ENCODE peak calls at places on chromosomes 2 and 18, in six cellular contexts. One of them, this sample, is unnamed.

GRCh38 chr2:19839438-19839837 is 62.3 kb downstream of the TTC32 start:
- DNase-seq in MM.1S: no peak
- DNase-seq in tibial artery: no peak
- DNase-seq in body of pancreas: no peak
- DNase-seq in HCT116: no peak
- DNase-seq in left ventricle myocardium inferior: no peak
- DNase-seq in this sample: no peak

GRCh38 chr2:96940991-96941775 is 45.2 kb downstream of the FAM178B start:
- DNase-seq in HCT116: no peak
- DNase-seq in tibial artery: no peak
- DNase-seq in MM.1S: no peak
- DNase-seq in left ventricle myocardium inferior: no peak
- DNase-seq in body of pancreas: no peak
- DNase-seq in this sample: no peak

GRCh38 chr18:48078448-48078847 is 148.0 kb upstream of the SMAD2 start:
- DNase-seq in MM.1S: no peak
- DNase-seq in body of pancreas: no peak
- DNase-seq in HCT116: no peak
- DNase-seq in left ventricle myocardium inferior: no peak
- DNase-seq in tibial artery: peak; percentile 32
- DNase-seq in this sample: no peak

GRCh38 chr2:71672640-71673401 is 219.5 kb downstream of the DYSF start:
- DNase-seq in body of pancreas: no peak
- DNase-seq in HCT116: no peak
- DNase-seq in left ventricle myocardium inferior: no peak
- DNase-seq in tibial artery: peak; percentile 64
- DNase-seq in MM.1S: no peak
- DNase-seq in this sample: no peak

GRCh38 chr2:19738707-19739106 is 163.1 kb downstream of the TTC32 start:
- DNase-seq in HCT116: no peak
- DNase-seq in body of pancreas: peak; percentile 44
- DNase-seq in tibial artery: peak; percentile 93
- DNase-seq in MM.1S: no peak
- DNase-seq in left ventricle myocardium inferior: peak; percentile 62
- DNase-seq in this sample: peak; percentile 31

GRCh38 chr2:191514613-191515012 is 163.3 kb upstream of the NABP1 start:
- DNase-seq in tibial artery: no peak
- DNase-seq in MM.1S: no peak
- DNase-seq in body of pancreas: no peak
- DNase-seq in left ventricle myocardium inferior: no peak
- DNase-seq in HCT116: no peak
- DNase-seq in this sample: no peak

GRCh38 chr18:42392416-42392815 is 437.4 kb downstream of the PIK3C3 start:
- DNase-seq in body of pancreas: no peak
- DNase-seq in MM.1S: no peak
- DNase-seq in left ventricle myocardium inferior: no peak
- DNase-seq in HCT116: no peak
- DNase-seq in tibial artery: no peak
- DNase-seq in this sample: no peak

GRCh38 chr2:62348700-62349099 is 152.8 kb downstream of the B3GNT2 start:
- DNase-seq in HCT116: no peak
- DNase-seq in left ventricle myocardium inferior: no peak
- DNase-seq in body of pancreas: no peak
- DNase-seq in tibial artery: no peak
- DNase-seq in MM.1S: peak; percentile 14
- DNase-seq in this sample: no peak

GRCh38 chr2:126658910-126659613 is 3.1 kb downstream of the GYPC start:
- DNase-seq in left ventricle myocardium inferior: peak; percentile 78
- DNase-seq in MM.1S: peak; percentile 78
- DNase-seq in tibial artery: peak; percentile 87
- DNase-seq in body of pancreas: peak; percentile 68
- DNase-seq in HCT116: no peak
- DNase-seq in this sample: peak; percentile 64

GRCh38 chr18:10659000-10659399 is 133.2 kb downstream of the NAPG start:
- DNase-seq in body of pancreas: no peak
- DNase-seq in tibial artery: no peak
- DNase-seq in left ventricle myocardium inferior: no peak
- DNase-seq in HCT116: no peak
- DNase-seq in MM.1S: no peak
- DNase-seq in this sample: no peak

GRCh38 chr2:130727286-130727924 is 1.5 kb upstream of the GPR148 start:
- DNase-seq in tibial artery: peak; percentile 90
- DNase-seq in HCT116: peak; percentile 52
- DNase-seq in left ventricle myocardium inferior: peak; percentile 71
- DNase-seq in MM.1S: peak; percentile 79
- DNase-seq in body of pancreas: peak; percentile 89
- DNase-seq in this sample: peak; percentile 82

GRCh38 chr2:39837856-39838453 is 58.9 kb upstream of the THUMPD2 start:
- DNase-seq in left ventricle myocardium inferior: no peak
- DNase-seq in HCT116: peak; percentile 21
- DNase-seq in body of pancreas: peak; percentile 13
- DNase-seq in tibial artery: no peak
- DNase-seq in MM.1S: peak; percentile 63
- DNase-seq in this sample: no peak

GRCh38 chr2:85066006-85066405 is 67.2 kb upstream of the TCF7L1 start:
- DNase-seq in body of pancreas: no peak
- DNase-seq in left ventricle myocardium inferior: no peak
- DNase-seq in HCT116: no peak
- DNase-seq in MM.1S: no peak
- DNase-seq in tibial artery: no peak
- DNase-seq in this sample: no peak

GRCh38 chr2:119260636-119261497 is 37.2 kb downstream of the STEAP3 start:
- DNase-seq in MM.1S: no peak
- DNase-seq in body of pancreas: no peak
- DNase-seq in HCT116: no peak
- DNase-seq in left ventricle myocardium inferior: no peak
- DNase-seq in tibial artery: no peak
- DNase-seq in this sample: no peak

GRCh38 chr2:153828335-153828734 is 43.4 kb upstream of the GALNT13 start:
- DNase-seq in tibial artery: no peak
- DNase-seq in MM.1S: no peak
- DNase-seq in HCT116: no peak
- DNase-seq in left ventricle myocardium inferior: no peak
- DNase-seq in body of pancreas: no peak
- DNase-seq in this sample: no peak

GRCh38 chr2:217933326-217933993 is 69.3 kb downstream of the TNS1 start:
- DNase-seq in body of pancreas: peak; percentile 42
- DNase-seq in MM.1S: no peak
- DNase-seq in HCT116: no peak
- DNase-seq in left ventricle myocardium inferior: peak; percentile 41
- DNase-seq in tibial artery: no peak
- DNase-seq in this sample: no peak

GRCh38 chr2:6927753-6928152 is 10.5 kb downstream of the RNF144A start:
- DNase-seq in tibial artery: no peak
- DNase-seq in MM.1S: no peak
- DNase-seq in body of pancreas: no peak
- DNase-seq in left ventricle myocardium inferior: no peak
- DNase-seq in HCT116: no peak
- DNase-seq in this sample: no peak

GRCh38 chr2:77179297-77179696 is 342.9 kb downstream of the LRRTM4 start:
- DNase-seq in tibial artery: no peak
- DNase-seq in body of pancreas: no peak
- DNase-seq in MM.1S: no peak
- DNase-seq in left ventricle myocardium inferior: no peak
- DNase-seq in HCT116: no peak
- DNase-seq in this sample: no peak

GRCh38 chr2:96642564-96643350 is at the start of gene FER1L5:
- DNase-seq in body of pancreas: peak; percentile 59
- DNase-seq in left ventricle myocardium inferior: no peak
- DNase-seq in HCT116: peak; percentile 31
- DNase-seq in MM.1S: no peak
- DNase-seq in tibial artery: no peak
- DNase-seq in this sample: peak; percentile 52

GRCh38 chr2:241035818-241036396 is 37.5 kb downstream of the SNED1 start:
- DNase-seq in tibial artery: no peak
- DNase-seq in MM.1S: no peak
- DNase-seq in left ventricle myocardium inferior: no peak
- DNase-seq in body of pancreas: no peak
- DNase-seq in HCT116: no peak
- DNase-seq in this sample: no peak

GRCh38 chr2:224181534-224182155 is 142.6 kb upstream of the SERPINE2 start:
- DNase-seq in HCT116: no peak
- DNase-seq in body of pancreas: no peak
- DNase-seq in MM.1S: no peak
- DNase-seq in left ventricle myocardium inferior: no peak
- DNase-seq in tibial artery: no peak
- DNase-seq in this sample: no peak

GRCh38 chr2:74524005-74524404 is 2.0 kb downstream of the DQX1 start:
- DNase-seq in MM.1S: no peak
- DNase-seq in body of pancreas: no peak
- DNase-seq in left ventricle myocardium inferior: no peak
- DNase-seq in HCT116: no peak
- DNase-seq in tibial artery: no peak
- DNase-seq in this sample: no peak

GRCh38 chr18:65955747-65956146 is 204.9 kb downstream of the CDH7 start:
- DNase-seq in body of pancreas: no peak
- DNase-seq in MM.1S: no peak
- DNase-seq in HCT116: no peak
- DNase-seq in tibial artery: no peak
- DNase-seq in left ventricle myocardium inferior: no peak
- DNase-seq in this sample: no peak

GRCh38 chr2:168247341-168248305 is at the start of gene STK39:
- DNase-seq in HCT116: peak; percentile 45
- DNase-seq in body of pancreas: peak; percentile 84
- DNase-seq in left ventricle myocardium inferior: peak; percentile 82
- DNase-seq in tibial artery: peak; percentile 84
- DNase-seq in MM.1S: peak; percentile 74
- DNase-seq in this sample: peak; percentile 71

GRCh38 chr18:79897940-79898625 is 53.4 kb downstream of the SLC66A2 start:
- DNase-seq in left ventricle myocardium inferior: no peak
- DNase-seq in HCT116: no peak
- DNase-seq in MM.1S: no peak
- DNase-seq in tibial artery: no peak
- DNase-seq in body of pancreas: no peak
- DNase-seq in this sample: no peak
- H3K9me3 ChIP-seq in left ventricle myocardium inferior: peaks cover 66% of the 10 kb centered on the region
- H3K9me3 ChIP-seq in HCT116: peaks cover 15% of the 10 kb centered on the region
- H3K9me3 ChIP-seq in MM.1S: no peaks in the 10 kb centered on the region
- H3K9me3 ChIP-seq in tibial artery: peaks cover 7% of the 10 kb centered on the region
- H3K9me3 ChIP-seq in body of pancreas: no peaks in the 10 kb centered on the region
- H3K9me3 ChIP-seq in this sample: no peaks in the 10 kb centered on the region

GRCh38 chr2:162058973-162059668 is 14.9 kb downstream of the DPP4 start:
- DNase-seq in body of pancreas: no peak
- DNase-seq in HCT116: no peak
- DNase-seq in MM.1S: peak; percentile 42
- DNase-seq in left ventricle myocardium inferior: no peak
- DNase-seq in tibial artery: no peak
- DNase-seq in this sample: no peak
- H3K4me1 ChIP-seq in body of pancreas: no peaks in the 10 kb centered on the region
- H3K4me1 ChIP-seq in HCT116: peaks cover 29% of the 10 kb centered on the region
- H3K4me1 ChIP-seq in MM.1S: peaks cover 15% of the 10 kb centered on the region
- H3K4me1 ChIP-seq in left ventricle myocardium inferior: peaks cover 18% of the 10 kb centered on the region
- H3K4me1 ChIP-seq in tibial artery: no peaks in the 10 kb centered on the region
- H3K4me1 ChIP-seq in this sample: no peaks in the 10 kb centered on the region

DNA sequence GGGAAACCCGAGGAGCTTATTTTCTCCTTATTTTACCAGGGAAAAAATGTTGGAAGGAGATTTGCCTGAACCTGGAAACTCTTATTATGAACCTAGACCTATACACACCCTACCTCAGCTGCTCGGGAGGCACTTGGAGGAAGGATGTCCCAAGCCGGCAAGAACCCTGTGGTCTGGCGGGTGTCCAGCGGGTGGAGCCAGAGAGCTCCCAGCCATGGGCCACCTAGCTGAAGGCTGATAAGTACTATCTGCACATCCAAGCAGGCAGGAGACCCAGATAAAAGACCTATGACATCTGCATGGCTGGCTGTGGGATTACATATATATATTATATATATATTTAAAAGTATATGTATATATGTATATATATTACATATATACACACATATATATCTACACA is 1.1 kb upstream of the SLC14A1 start:
- DNase-seq in tibial artery: peak; percentile 82
- DNase-seq in body of pancreas: peak; percentile 76
- DNase-seq in MM.1S: peak; percentile 59
- DNase-seq in HCT116: peak; percentile 57
- DNase-seq in left ventricle myocardium inferior: peak; percentile 68
- DNase-seq in this sample: peak; percentile 30
- TF ChIP-seq CTCF in tibial artery: peak; percentile 54
- TF ChIP-seq CTCF in body of pancreas: peak; percentile 57
- TF ChIP-seq CTCF in MM.1S: peak; percentile 75
- TF ChIP-seq CTCF in HCT116: peak; percentile 78
- TF ChIP-seq CTCF in left ventricle myocardium inferior: peak; percentile 84
- TF ChIP-seq CTCF in this sample: peak; percentile 26

GRCh38 chr2:47751856-47752414 is 31.0 kb upstream of the MSH6 start:
- DNase-seq in left ventricle myocardium inferior: no peak
- DNase-seq in MM.1S: no peak
- DNase-seq in tibial artery: no peak
- DNase-seq in HCT116: no peak
- DNase-seq in body of pancreas: no peak
- DNase-seq in this sample: no peak

GRCh38 chr2:47744074-47744473 is 38.9 kb upstream of the MSH6 start:
- DNase-seq in MM.1S: no peak
- DNase-seq in tibial artery: no peak
- DNase-seq in body of pancreas: no peak
- DNase-seq in HCT116: no peak
- DNase-seq in left ventricle myocardium inferior: no peak
- DNase-seq in this sample: no peak

GRCh38 chr2:47747878-47748277 is 35.1 kb upstream of the MSH6 start:
- DNase-seq in MM.1S: no peak
- DNase-seq in body of pancreas: no peak
- DNase-seq in HCT116: no peak
- DNase-seq in left ventricle myocardium inferior: no peak
- DNase-seq in tibial artery: no peak
- DNase-seq in this sample: no peak
- H3K9me3 ChIP-seq in MM.1S: no peaks in the 10 kb centered on the region
- H3K9me3 ChIP-seq in body of pancreas: no peaks in the 10 kb centered on the region
- H3K9me3 ChIP-seq in HCT116: no peaks in the 10 kb centered on the region
- H3K9me3 ChIP-seq in left ventricle myocardium inferior: peaks cover 20% of the 10 kb centered on the region
- H3K9me3 ChIP-seq in tibial artery: peaks cover 3% of the 10 kb centered on the region
- H3K9me3 ChIP-seq in this sample: peaks cover 6% of the 10 kb centered on the region

This sample was measured in uterus.